ENCODE peak calls at places on chromosomes 2 and 18, in four cellular contexts. I, K, Z and D are unnamed samples.

GRCh38 chr18:12307871-12308385 is at the start of gene TUBB6:
- DNase-seq in I (peak), K (no peak), Z (peak), D (peak)

GRCh38 chr2:227767830-227768229 is 22.1 kb downstream of the SCYGR8 start:
- DNase-seq in I (no peak), K (no peak), Z (no peak), D (no peak)

GRCh38 chr2:15965564-15966019 is 25.2 kb downstream of the MYCN start:
- DNase-seq in I (no peak), K (no peak), Z (no peak), D (no peak)

GRCh38 chr2:86280191-86280667 is 57.2 kb downstream of the REEP1 start:
- DNase-seq in I (no peak), K (peak), Z (no peak), D (no peak)

GRCh38 chr2:81412681-81413080 is 1108.1 kb upstream of the LRRTM1 start:
- DNase-seq in I (no peak), K (no peak), Z (no peak), D (no peak)

GRCh38 chr18:24016643-24017042 is 2.1 kb downstream of the TTC39C start:
- DNase-seq in I (peak), K (no peak), Z (no peak), D (no peak)

GRCh38 chr2:11642972-11643371 is 27.0 kb downstream of the NTSR2 start:
- DNase-seq in I (no peak), K (no peak), Z (no peak), D (no peak)

GRCh38 chr2:42047488-42048317 is at the start of gene PKDCC:
- DNase-seq in I (peak), K (peak), Z (peak), D (peak)

GRCh38 chr2:65113229-65113628 is 16.7 kb downstream of the RAB1A start:
- DNase-seq in I (no peak), K (no peak), Z (no peak), D (no peak)

GRCh38 chr2:147390475-147390874 is 454.4 kb upstream of the ACVR2A start:
- DNase-seq in I (no peak), K (no peak), Z (no peak), D (no peak)

GRCh38 chr2:179793238-179793637 is 68.2 kb downstream of the ZNF385B start:
- DNase-seq in I (no peak), K (no peak), Z (no peak), D (no peak)

DNA sequence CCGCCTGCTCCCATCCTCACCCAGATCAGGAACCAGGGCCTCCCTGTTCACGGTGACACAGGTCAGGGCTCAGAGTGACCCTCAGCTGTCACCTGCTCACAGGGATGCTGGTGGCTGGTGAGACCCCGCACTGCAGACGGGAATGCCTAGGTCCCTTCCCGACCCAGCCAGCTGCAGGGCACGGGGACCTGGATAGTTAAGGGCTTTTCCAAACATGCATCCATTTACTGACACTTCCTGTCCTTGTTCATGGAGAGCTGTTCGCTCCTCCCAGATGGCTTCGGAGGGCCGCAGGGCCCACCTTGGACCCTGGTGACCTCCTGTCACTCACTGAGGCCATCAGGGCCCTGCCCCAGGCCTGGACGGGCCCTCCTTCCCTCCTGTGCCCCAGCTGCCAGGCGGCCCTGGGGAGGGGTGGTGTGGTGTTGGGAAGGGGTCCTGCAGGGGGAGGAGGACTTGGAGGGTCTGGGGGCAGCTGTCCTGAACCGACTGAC is 31.7 kb downstream of the GPC1 start:
- DNase-seq in I (no peak), K (no peak), Z (no peak), D (no peak)
- TF ChIP-seq CTCF in I (no peak), K (no peak), Z (no peak), D (no peak)

GRCh38 chr2:30038419-30038818 is 108.4 kb upstream of the YPEL5 start:
- DNase-seq in I (peak), K (no peak), Z (no peak), D (no peak)
- TF ChIP-seq CTCF in I (no peak), K (no peak), Z (no peak), D (no peak)

DNA sequence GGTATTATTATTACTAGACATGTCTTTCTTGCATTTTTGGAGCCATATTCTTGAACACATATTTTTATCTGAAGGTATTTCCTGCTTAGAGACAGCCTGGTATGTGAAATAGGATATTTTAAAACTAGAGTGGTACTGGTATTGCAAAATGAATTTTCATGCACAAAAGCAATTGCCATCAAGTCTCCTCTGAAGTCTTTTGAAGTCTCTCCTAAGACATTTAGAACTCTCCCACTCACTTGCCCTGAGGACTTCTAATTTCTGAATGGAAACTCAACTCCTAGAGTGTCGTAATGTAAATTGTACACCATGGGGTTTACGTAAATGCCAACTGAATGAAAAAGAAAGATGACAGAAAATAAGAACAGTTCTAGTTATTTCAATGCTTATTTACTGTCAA is 967.0 kb downstream of the DCDC2C start:
- DNase-seq in I (no peak), K (no peak), Z (no peak), D (no peak)
- TF ChIP-seq CTCF in I (no peak), K (no peak), Z (no peak), D (no peak)

DNA sequence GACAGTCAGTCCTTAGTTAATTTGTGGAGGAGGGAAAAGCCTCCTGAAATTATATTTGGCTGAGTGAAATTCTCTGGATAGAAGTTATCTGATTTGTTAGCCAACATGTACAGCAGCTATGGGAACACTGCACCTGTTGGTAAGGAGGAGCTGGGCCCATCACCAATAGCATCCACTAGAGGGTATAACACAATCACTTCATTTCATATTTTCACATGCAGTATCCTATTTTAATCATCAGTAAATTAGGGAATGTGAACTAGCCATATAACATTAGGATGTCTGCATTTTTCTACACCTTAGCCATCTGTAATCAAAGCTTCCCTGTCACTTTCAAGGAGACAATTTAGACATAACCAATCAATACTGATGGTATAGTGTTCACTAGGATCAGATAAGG is 818.4 kb upstream of the CDH2 start:
- DNase-seq in I (no peak), K (no peak), Z (peak), D (no peak)
- TF ChIP-seq CTCF in I (peak), K (no peak), Z (peak), D (no peak)